ENCODE peak calls at places on chromosomes 5 and 9, in ten cellular contexts. J, E, T, O, U, K, N, Y, Q and H are unnamed samples.

GRCh38 chr5:68224561-68225187 is 9.1 kb downstream of the PIK3R1 start:
- DNase-seq in J (peak), E (no peak), T (no peak), O (peak), U (no peak), K (peak), N (no peak), Y (no peak), Q (no peak), H (no peak)

GRCh38 chr9:128886211-128886826 is 4.4 kb downstream of the LRRC8A start:
- DNase-seq in J (peak), E (no peak), T (peak), O (peak), U (no peak), K (peak), N (no peak), Y (no peak), Q (no peak), H (no peak)

GRCh38 chr5:1172670-1173404 is 28.6 kb upstream of the SLC6A19 start:
- DNase-seq in J (no peak), E (no peak), T (no peak), O (no peak), U (no peak), K (no peak), N (no peak), Y (no peak), Q (no peak), H (no peak)

GRCh38 chr9:133523096-133523495 is 1.7 kb downstream of the MYMK start:
- DNase-seq in J (no peak), E (no peak), T (no peak), O (no peak), U (no peak), K (no peak), N (no peak), Y (no peak), Q (no peak), H (no peak)

GRCh38 chr9:69265891-69266290 is 59.1 kb upstream of the ENTREP1 start:
- DNase-seq in J (peak), E (peak), T (peak), O (peak), U (no peak), K (peak), N (no peak), Y (no peak), Q (no peak), H (no peak)

GRCh38 chr5:142655339-142656267 is 30.3 kb downstream of the FGF1 start:
- DNase-seq in J (peak), E (peak), T (peak), O (peak), U (peak), K (no peak), N (peak), Y (peak), Q (peak), H (peak)

GRCh38 chr9:90300901-90301688 is 341.5 kb downstream of the DIRAS2 start:
- DNase-seq in J (peak), E (peak), T (peak), O (peak), U (peak), K (peak), N (no peak), Y (peak), Q (no peak), H (peak)

GRCh38 chr5:98969400-98969799 is 40.6 kb upstream of the CHD1 start:
- DNase-seq in J (no peak), E (no peak), T (no peak), O (no peak), U (no peak), K (no peak), N (no peak), Y (no peak), Q (no peak), H (no peak)

GRCh38 chr9:127452481-127453092 is 1.3 kb downstream of the LRSAM1 start:
- DNase-seq in J (peak), E (no peak), T (peak), O (no peak), U (peak), K (peak), N (no peak), Y (no peak), Q (no peak), H (peak)

GRCh38 chr5:177958696-177959095 is 37.3 kb downstream of the PROP1 start:
- DNase-seq in J (no peak), E (no peak), T (no peak), O (no peak), U (no peak), K (no peak), N (peak), Y (no peak), Q (no peak), H (no peak)

GRCh38 chr9:113523421-113524141 is 60.1 kb downstream of the RGS3 start:
- DNase-seq in J (no peak), E (no peak), T (no peak), O (peak), U (no peak), K (peak), N (no peak), Y (no peak), Q (no peak), H (no peak)

GRCh38 chr9:119902611-119903010 is 533.4 kb upstream of the BRINP1 start:
- DNase-seq in J (no peak), E (no peak), T (no peak), O (no peak), U (no peak), K (no peak), N (no peak), Y (no peak), Q (no peak), H (no peak)

GRCh38 chr5:128271859-128272446 is 188.4 kb downstream of the SLC12A2 start:
- DNase-seq in J (peak), E (peak), T (peak), O (peak), U (no peak), K (peak), N (no peak), Y (no peak), Q (no peak), H (peak)

GRCh38 chr9:132049323-132049882 is 30.3 kb downstream of the MED27 start:
- DNase-seq in J (peak), E (no peak), T (no peak), O (no peak), U (no peak), K (peak), N (no peak), Y (no peak), Q (no peak), H (no peak)

GRCh38 chr5:6700074-6700685 is 13.1 kb upstream of the TENT4A start:
- DNase-seq in J (no peak), E (no peak), T (peak), O (no peak), U (no peak), K (peak), N (no peak), Y (no peak), Q (no peak), H (no peak)

GRCh38 chr9:89642789-89643188 is 38.0 kb downstream of the GADD45G start:
- DNase-seq in J (no peak), E (no peak), T (no peak), O (no peak), U (peak), K (peak), N (no peak), Y (no peak), Q (no peak), H (no peak)

GRCh38 chr5:96651948-96652753 is 10.0 kb upstream of the CAST start:
- DNase-seq in J (peak), E (no peak), T (no peak), O (no peak), U (peak), K (no peak), N (peak), Y (no peak), Q (peak), H (peak)

GRCh38 chr9:113609562-113610318 is 146.2 kb downstream of the RGS3 start:
- DNase-seq in J (peak), E (no peak), T (no peak), O (peak), U (peak), K (no peak), N (peak), Y (no peak), Q (peak), H (no peak)

GRCh38 chr5:132263548-132264261 is 6.2 kb downstream of the PDLIM4 start:
- DNase-seq in J (peak), E (peak), T (peak), O (peak), U (no peak), K (peak), N (peak), Y (peak), Q (no peak), H (peak)

GRCh38 chr5:35339616-35340100 is 109.4 kb upstream of the PRLR start:
- DNase-seq in J (no peak), E (peak), T (no peak), O (no peak), U (no peak), K (no peak), N (no peak), Y (no peak), Q (no peak), H (no peak)

GRCh38 chr9:125983681-125984080 is 236.5 kb downstream of the PBX3 start:
- DNase-seq in J (no peak), E (no peak), T (no peak), O (no peak), U (no peak), K (no peak), N (no peak), Y (no peak), Q (no peak), H (no peak)

GRCh38 chr5:118173340-118173739 is 815.0 kb downstream of the DTWD2 start:
- DNase-seq in J (no peak), E (no peak), T (no peak), O (no peak), U (no peak), K (no peak), N (no peak), Y (no peak), Q (no peak), H (no peak)

GRCh38 chr9:127192744-127193143 is 70.3 kb upstream of the ANGPTL2 start:
- DNase-seq in J (no peak), E (no peak), T (no peak), O (no peak), U (no peak), K (no peak), N (no peak), Y (no peak), Q (no peak), H (no peak)

GRCh38 chr5:103617913-103618312 is 55.3 kb upstream of the NUDT12 start:
- DNase-seq in J (no peak), E (no peak), T (no peak), O (no peak), U (no peak), K (no peak), N (no peak), Y (no peak), Q (no peak), H (no peak)

GRCh38 chr5:36928947-36929346 is 52.4 kb downstream of the NIPBL start:
- DNase-seq in J (peak), E (peak), T (peak), O (peak), U (no peak), K (peak), N (no peak), Y (peak), Q (no peak), H (peak)

GRCh38 chr5:38463634-38464521 is 92.6 kb downstream of the LIFR start:
- DNase-seq in J (peak), E (peak), T (peak), O (peak), U (no peak), K (peak), N (no peak), Y (peak), Q (no peak), H (peak)

GRCh38 chr5:113806250-113806649 is 292.8 kb downstream of the YTHDC2 start:
- DNase-seq in J (peak), E (peak), T (peak), O (peak), U (no peak), K (peak), N (no peak), Y (no peak), Q (no peak), H (peak)

GRCh38 chr5:1192971-1193590 is 8.3 kb upstream of the SLC6A19 start:
- DNase-seq in J (no peak), E (no peak), T (no peak), O (no peak), U (no peak), K (no peak), N (no peak), Y (no peak), Q (no peak), H (no peak)

GRCh38 chr5:181045316-181045715 is 5.2 kb downstream of the BTNL9 start:
- DNase-seq in J (no peak), E (no peak), T (no peak), O (no peak), U (no peak), K (no peak), N (no peak), Y (no peak), Q (no peak), H (no peak)
- TF ChIP-seq CTCF in J (no peak), E (no peak), T (no peak), O (no peak), U (no peak), K (no peak), N (no peak), Y (no peak), Q (no peak), H (no peak)

GRCh38 chr5:26329562-26330189 is 708.7 kb downstream of the CDH9 start:
- DNase-seq in J (peak), E (peak), T (peak), O (peak), U (no peak), K (no peak), N (no peak), Y (no peak), Q (no peak), H (peak)
- TF ChIP-seq CTCF in J (peak), E (no peak), T (peak), O (peak), U (peak), K (peak), N (peak), Y (no peak), Q (peak), H (peak)

GRCh38 chr9:101126556-101126955 is 98.0 kb downstream of the PLPPR1 start:
- DNase-seq in J (no peak), E (no peak), T (no peak), O (no peak), U (no peak), K (no peak), N (no peak), Y (no peak), Q (no peak), H (no peak)
- TF ChIP-seq CTCF in J (no peak), E (no peak), T (no peak), O (no peak), U (no peak), K (no peak), N (no peak), Y (no peak), Q (no peak), H (no peak)

GRCh38 chr5:116759860-116760644 is 185.4 kb upstream of the SEMA6A start:
- DNase-seq in J (peak), E (no peak), T (peak), O (peak), U (no peak), K (peak), N (peak), Y (no peak), Q (no peak), H (no peak)

GRCh38 chr5:116751684-116752083 is 177.1 kb upstream of the SEMA6A start:
- DNase-seq in J (no peak), E (no peak), T (no peak), O (no peak), U (no peak), K (no peak), N (no peak), Y (no peak), Q (no peak), H (no peak)

GRCh38 chr5:116754556-116754955 is 179.9 kb upstream of the SEMA6A start:
- DNase-seq in J (no peak), E (peak), T (no peak), O (no peak), U (no peak), K (no peak), N (no peak), Y (no peak), Q (no peak), H (no peak)

GRCh38 chr5:116750626-116751188 is 176.1 kb upstream of the SEMA6A start:
- DNase-seq in J (no peak), E (peak), T (no peak), O (no peak), U (no peak), K (no peak), N (no peak), Y (no peak), Q (no peak), H (peak)

GRCh38 chr5:116756531-116756930 is 181.9 kb upstream of the SEMA6A start:
- DNase-seq in J (no peak), E (no peak), T (no peak), O (no peak), U (no peak), K (no peak), N (no peak), Y (no peak), Q (no peak), H (no peak)
- TF ChIP-seq CTCF in J (no peak), E (no peak), T (no peak), O (no peak), U (peak), K (no peak), N (no peak), Y (no peak), Q (no peak), H (no peak)